ENCODE peak calls at places on chromosomes 13 and 19, in four cellular contexts. R is K562, E is HepG2, X is GM12878. W is an unnamed sample.

GRCh38 chr13:73261739-73262216 is 203.0 kb downstream of the KLF5 start:
- DNase-seq in R (no peak), E (no peak), X (no peak), W (no peak)

GRCh38 chr13:113637262-113638160 is 20.5 kb downstream of the ATP4B start:
- DNase-seq in R (no peak), E (no peak), X (no peak), W (peak)

GRCh38 chr19:58330458-58330857 is 3.7 kb downstream of the ZSCAN22 start:
- DNase-seq in R (peak), E (no peak), X (no peak), W (no peak)

GRCh38 chr19:23817519-23817918 is 58.8 kb upstream of the ZNF681 start:
- DNase-seq in R (peak), E (peak), X (no peak), W (peak)

GRCh38 chr13:65600702-65601101 is 1629.4 kb downstream of the PCDH9 start:
- DNase-seq in R (no peak), E (no peak), X (no peak), W (no peak)

GRCh38 chr19:2815191-2815614 is 4.5 kb upstream of the ZNF554 start:
- DNase-seq in R (no peak), E (no peak), X (no peak), W (no peak)

GRCh38 chr19:19651076-19651475 is 7.6 kb upstream of the GMIP start:
- DNase-seq in R (no peak), E (no peak), X (no peak), W (no peak)

GRCh38 chr19:1259873-1260748 is 9.0 kb upstream of the CIRBP start:
- DNase-seq in R (no peak), E (no peak), X (no peak), W (no peak)

GRCh38 chr13:74571811-74572210 is 437.6 kb upstream of the KLF12 start:
- DNase-seq in R (no peak), E (no peak), X (no peak), W (no peak)

GRCh38 chr13:76683854-76684253 is 202.4 kb downstream of the KCTD12 start:
- DNase-seq in R (no peak), E (no peak), X (no peak), W (no peak)

GRCh38 chr19:11453468-11454341 is 18.3 kb downstream of the PRKCSH start:
- DNase-seq in R (peak), E (no peak), X (no peak), W (peak)

GRCh38 chr19:17420267-17420924 is 549 bp downstream of the MVB12A start:
- DNase-seq in R (peak), E (no peak), X (no peak), W (peak)

GRCh38 chr19:5545984-5546383 is 21.8 kb downstream of the TINCR start:
- DNase-seq in R (no peak), E (no peak), X (no peak), W (no peak)

GRCh38 chr19:50794074-50794777 is 4.0 kb downstream of the ACP4 start:
- DNase-seq in R (peak), E (no peak), X (no peak), W (no peak)

DNA sequence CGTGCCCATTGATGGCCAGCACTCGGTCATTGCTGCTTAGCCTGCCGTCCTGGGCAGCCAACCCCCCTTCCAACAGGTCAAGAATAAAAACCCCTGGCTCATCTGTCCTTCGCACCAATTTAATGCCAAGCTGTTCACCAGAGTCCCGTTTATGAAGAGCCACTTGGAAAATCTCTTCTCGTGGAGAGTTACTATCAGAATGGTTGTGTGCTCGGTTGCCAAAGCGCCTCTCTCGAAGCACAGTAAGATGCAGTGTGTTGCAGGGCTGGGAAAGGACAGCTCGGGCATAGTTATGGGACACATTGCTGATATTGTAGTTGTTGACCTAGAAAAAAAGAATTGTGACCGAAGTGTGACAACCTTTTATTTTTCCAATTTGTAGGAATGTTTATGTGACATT is 57.9 kb downstream of the LNX2 start:
- DNase-seq in R (no peak), E (no peak), X (no peak), W (no peak)
- TF ChIP-seq ATF2 in R (no peak), E (no peak), X (no peak), W (no peak)

DNA sequence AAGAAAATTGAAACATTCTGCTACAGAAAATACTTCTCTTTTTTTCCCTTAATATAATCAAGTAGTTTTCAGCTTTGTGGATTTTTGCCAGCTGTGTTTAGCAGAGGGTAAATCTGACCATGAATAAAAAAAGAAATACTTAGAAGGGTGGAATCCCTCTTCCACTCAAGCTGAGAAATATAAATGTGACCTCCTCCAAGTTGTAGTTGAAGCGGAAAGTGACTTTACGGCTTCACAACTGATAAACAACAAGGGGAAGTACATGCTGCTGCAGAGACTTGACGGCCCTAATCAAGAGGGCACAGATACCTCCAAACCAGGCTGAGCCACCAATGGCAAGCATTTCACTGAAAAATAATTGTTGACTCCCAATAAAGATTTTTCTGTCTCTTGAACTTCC is 785.0 kb downstream of the SLITRK5 start:
- DNase-seq in R (no peak), E (no peak), X (no peak), W (no peak)
- TF ChIP-seq CBFB in R (no peak), E (no peak), X (no peak), W (no peak)

DNA sequence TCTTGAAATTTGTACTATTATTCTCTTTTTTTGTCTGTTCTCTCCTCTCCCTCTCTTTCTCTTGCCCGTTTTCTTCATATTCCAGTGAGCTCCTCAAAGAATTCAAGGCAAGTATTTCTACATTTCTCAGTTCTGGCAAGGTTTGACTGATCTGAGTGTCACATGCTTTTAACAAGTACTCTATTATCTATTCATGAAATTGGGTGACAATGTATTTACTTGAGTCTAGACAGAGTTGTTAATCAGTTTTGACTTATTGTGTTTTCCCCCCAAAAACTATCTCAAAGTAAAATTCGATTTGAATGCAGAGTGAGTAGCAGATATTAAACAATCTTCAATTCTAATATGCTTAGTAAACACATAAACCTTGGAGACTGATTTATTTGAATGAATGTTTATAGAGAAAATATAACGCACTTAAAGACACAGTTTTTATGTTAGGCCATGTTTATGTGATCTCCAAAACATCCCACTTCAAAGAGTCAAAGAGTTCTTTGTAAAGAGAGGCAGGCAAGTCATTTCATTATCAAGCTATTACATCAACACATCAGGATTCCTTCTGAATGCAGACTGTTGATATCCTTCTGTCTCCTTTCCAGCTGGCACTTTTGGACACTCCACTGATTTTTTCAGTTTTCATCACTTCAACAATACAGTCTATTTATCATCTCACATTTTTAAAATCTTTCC is 166.5 kb downstream of the SLITRK6 start:
- DNase-seq in R (no peak), E (no peak), X (no peak), W (no peak)
- TF ChIP-seq ATF2 in R (no peak), E (no peak), X (no peak), W (no peak)

GRCh38 chr13:41919741-41920487 is 41.0 kb downstream of the VWA8 start:
- DNase-seq in R (no peak), E (no peak), X (no peak), W (no peak)
- TF ChIP-seq CBFB in R (no peak), E (no peak), X (no peak), W (no peak)

GRCh38 chr19:53910170-53910518 is 1.1 kb downstream of the CACNG7 start:
- DNase-seq in R (no peak), E (no peak), X (no peak), W (peak)
- TF ChIP-seq ATF2 in R (no peak), E (no peak), X (no peak), W (no peak)

DNA sequence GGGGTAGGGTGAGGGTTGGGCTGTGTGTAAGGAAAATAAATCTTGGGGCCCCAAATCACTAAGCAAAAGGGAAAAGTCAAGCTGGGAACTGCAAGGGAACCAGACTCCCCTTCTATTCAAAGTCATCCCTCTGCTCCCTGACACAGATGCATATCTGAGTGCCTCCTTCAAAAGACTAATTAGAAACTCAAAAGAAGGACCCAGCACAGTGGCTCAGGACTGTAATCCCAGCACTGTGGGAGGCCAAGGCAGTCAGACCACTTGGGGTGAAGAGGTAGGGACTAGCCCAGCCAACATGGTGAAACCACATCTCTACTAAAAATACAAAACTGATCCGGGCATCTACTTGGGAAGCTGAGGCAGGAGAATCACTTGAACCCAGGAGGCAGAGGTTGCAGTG is 18.3 kb downstream of the ZNF611 start:
- DNase-seq in R (no peak), E (no peak), X (no peak), W (peak)
- TF ChIP-seq CBFB in R (no peak), E (no peak), X (no peak), W (no peak)

DNA sequence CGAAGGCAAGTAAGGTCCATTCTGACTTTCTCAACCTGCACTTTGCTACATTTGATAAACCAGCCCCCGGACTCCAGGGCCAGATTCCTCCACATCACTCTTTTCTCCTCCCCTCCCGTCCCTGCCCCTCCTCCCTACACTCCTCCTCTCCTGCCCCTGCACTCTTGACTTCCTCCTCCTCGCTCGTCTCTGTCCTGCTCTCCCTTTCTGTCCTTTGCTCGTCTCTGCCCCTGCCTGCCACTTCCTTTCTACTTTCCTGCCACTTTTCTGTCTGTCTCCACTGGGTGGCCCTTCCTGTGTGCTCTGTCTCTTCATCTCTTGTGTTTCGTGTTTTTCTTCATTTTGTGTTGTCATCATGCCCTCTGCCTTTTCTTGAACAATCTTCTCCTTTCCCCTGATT is 7.0 kb downstream of the U2AF2 start:
- DNase-seq in R (no peak), E (no peak), X (no peak), W (no peak)
- TF ChIP-seq ATF2 in R (no peak), E (no peak), X (no peak), W (no peak)